ENCODE peak calls at places on chromosomes 3 and 15, in six cellular contexts. One of them, this sample, is unnamed.

GRCh38 chr3:117355566-117355965 is 646.0 kb downstream of the TUSC7 start:
- DNase-seq in DMS153: peak
- DNase-seq in NCI-H146: peak
- DNase-seq in AG08396: peak
- DNase-seq in HEK293T: peak
- DNase-seq in stimulated activated CD4-positive, alpha-beta T cell treated with anti-CD3 and anti-CD28 coated beads, Interleukin-4, amount 100 ng/mL, for 24 hours: no peak
- DNase-seq in this sample: peak

GRCh38 chr3:71047616-71048531 is 535.7 kb downstream of the FOXP1 start:
- DNase-seq in stimulated activated CD4-positive, alpha-beta T cell treated with anti-CD3 and anti-CD28 coated beads, Interleukin-4, amount 100 ng/mL, for 24 hours: no peak
- DNase-seq in DMS153: no peak
- DNase-seq in AG08396: no peak
- DNase-seq in NCI-H146: no peak
- DNase-seq in HEK293T: no peak
- DNase-seq in this sample: no peak

GRCh38 chr3:125137432-125138033 is 75.0 kb downstream of the SLC12A8 start:
- DNase-seq in stimulated activated CD4-positive, alpha-beta T cell treated with anti-CD3 and anti-CD28 coated beads, Interleukin-4, amount 100 ng/mL, for 24 hours: no peak
- DNase-seq in DMS153: no peak
- DNase-seq in AG08396: peak
- DNase-seq in NCI-H146: no peak
- DNase-seq in HEK293T: no peak
- DNase-seq in this sample: no peak

GRCh38 chr15:77461486-77461885 is 40.8 kb downstream of the HMG20A start:
- DNase-seq in AG08396: no peak
- DNase-seq in NCI-H146: no peak
- DNase-seq in HEK293T: no peak
- DNase-seq in stimulated activated CD4-positive, alpha-beta T cell treated with anti-CD3 and anti-CD28 coated beads, Interleukin-4, amount 100 ng/mL, for 24 hours: no peak
- DNase-seq in DMS153: no peak
- DNase-seq in this sample: no peak

GRCh38 chr15:33013827-33014445 is 180.6 kb downstream of the FMN1 start:
- DNase-seq in AG08396: peak
- DNase-seq in DMS153: no peak
- DNase-seq in NCI-H146: no peak
- DNase-seq in stimulated activated CD4-positive, alpha-beta T cell treated with anti-CD3 and anti-CD28 coated beads, Interleukin-4, amount 100 ng/mL, for 24 hours: no peak
- DNase-seq in HEK293T: no peak
- DNase-seq in this sample: no peak

GRCh38 chr3:127216415-127217261 is 23.7 kb downstream of the PRR23E start:
- DNase-seq in stimulated activated CD4-positive, alpha-beta T cell treated with anti-CD3 and anti-CD28 coated beads, Interleukin-4, amount 100 ng/mL, for 24 hours: no peak
- DNase-seq in AG08396: no peak
- DNase-seq in NCI-H146: peak
- DNase-seq in HEK293T: no peak
- DNase-seq in DMS153: no peak
- DNase-seq in this sample: peak

GRCh38 chr15:64314456-64314855 is 41.5 kb downstream of the CSNK1G1 start:
- DNase-seq in HEK293T: no peak
- DNase-seq in DMS153: no peak
- DNase-seq in NCI-H146: no peak
- DNase-seq in stimulated activated CD4-positive, alpha-beta T cell treated with anti-CD3 and anti-CD28 coated beads, Interleukin-4, amount 100 ng/mL, for 24 hours: no peak
- DNase-seq in AG08396: no peak
- DNase-seq in this sample: no peak

GRCh38 chr3:138890555-138891187 is 55.9 kb upstream of the PIK3CB start:
- DNase-seq in DMS153: no peak
- DNase-seq in stimulated activated CD4-positive, alpha-beta T cell treated with anti-CD3 and anti-CD28 coated beads, Interleukin-4, amount 100 ng/mL, for 24 hours: no peak
- DNase-seq in NCI-H146: no peak
- DNase-seq in AG08396: no peak
- DNase-seq in HEK293T: no peak
- DNase-seq in this sample: no peak

GRCh38 chr3:53900666-53901331 is 9.1 kb upstream of the SELENOK start:
- DNase-seq in NCI-H146: no peak
- DNase-seq in stimulated activated CD4-positive, alpha-beta T cell treated with anti-CD3 and anti-CD28 coated beads, Interleukin-4, amount 100 ng/mL, for 24 hours: no peak
- DNase-seq in DMS153: no peak
- DNase-seq in AG08396: no peak
- DNase-seq in HEK293T: no peak
- DNase-seq in this sample: no peak

GRCh38 chr3:152460936-152461335 is 192.2 kb downstream of the MBNL1 start:
- DNase-seq in DMS153: no peak
- DNase-seq in stimulated activated CD4-positive, alpha-beta T cell treated with anti-CD3 and anti-CD28 coated beads, Interleukin-4, amount 100 ng/mL, for 24 hours: no peak
- DNase-seq in HEK293T: no peak
- DNase-seq in AG08396: no peak
- DNase-seq in NCI-H146: no peak
- DNase-seq in this sample: no peak

GRCh38 chr15:70690491-70691281 is 72.7 kb downstream of the UACA start:
- DNase-seq in AG08396: no peak
- DNase-seq in NCI-H146: no peak
- DNase-seq in DMS153: no peak
- DNase-seq in HEK293T: no peak
- DNase-seq in stimulated activated CD4-positive, alpha-beta T cell treated with anti-CD3 and anti-CD28 coated beads, Interleukin-4, amount 100 ng/mL, for 24 hours: no peak
- DNase-seq in this sample: no peak

GRCh38 chr3:48070030-48070429 is 53.8 kb upstream of the MAP4 start:
- DNase-seq in HEK293T: no peak
- DNase-seq in DMS153: no peak
- DNase-seq in NCI-H146: no peak
- DNase-seq in stimulated activated CD4-positive, alpha-beta T cell treated with anti-CD3 and anti-CD28 coated beads, Interleukin-4, amount 100 ng/mL, for 24 hours: no peak
- DNase-seq in AG08396: no peak
- DNase-seq in this sample: no peak

This sample was measured in H7.